ENCODE peak calls at places on chromosomes 11 and 22, in six cellular contexts. D is psoas muscle, Z is tibial artery, H is neural progenitor cell, V is cardiac fibroblast, J is right lobe of liver. O is an unnamed sample.

GRCh38 chr11:72278911-72279310 is 34.9 kb upstream of the PHOX2A start:
- DNase-seq in J (no peak), V (peak), H (no peak), D (no peak), Z (no peak), O (no peak)

GRCh38 chr11:126419801-126420729 is 64.6 kb downstream of the ST3GAL4 start:
- DNase-seq in D (no peak), V (peak), J (no peak), H (no peak), Z (no peak), O (peak)

GRCh38 chr11:61973603-61974162 is 6.2 kb upstream of the FTH1 start:
- DNase-seq in Z (peak), H (peak), J (no peak), V (peak), D (no peak), O (no peak)

GRCh38 chr22:36238348-36239149 is 778 bp downstream of the APOL2 start:
- DNase-seq in H (no peak), D (peak), J (no peak), Z (no peak), V (peak), O (no peak)

GRCh38 chr11:122691751-122692150 is 36.2 kb downstream of the UBASH3B start:
- DNase-seq in J (no peak), V (no peak), D (no peak), Z (no peak), H (peak), O (no peak)

GRCh38 chr22:33519974-33520903 is 400.0 kb downstream of the LARGE1 start:
- DNase-seq in Z (no peak), V (no peak), H (no peak), D (no peak), J (no peak), O (no peak)

GRCh38 chr11:120568572-120569307 is 57.2 kb downstream of the GRIK4 start:
- DNase-seq in V (no peak), Z (no peak), J (no peak), D (no peak), H (no peak), O (no peak)

GRCh38 chr11:34567733-34568132 is 53.2 kb upstream of the EHF start:
- DNase-seq in H (no peak), D (no peak), J (no peak), V (no peak), Z (no peak), O (no peak)

GRCh38 chr11:100484948-100485347 is 202.1 kb upstream of the ARHGAP42 start:
- DNase-seq in V (no peak), Z (no peak), H (no peak), J (no peak), D (no peak), O (no peak)

DNA sequence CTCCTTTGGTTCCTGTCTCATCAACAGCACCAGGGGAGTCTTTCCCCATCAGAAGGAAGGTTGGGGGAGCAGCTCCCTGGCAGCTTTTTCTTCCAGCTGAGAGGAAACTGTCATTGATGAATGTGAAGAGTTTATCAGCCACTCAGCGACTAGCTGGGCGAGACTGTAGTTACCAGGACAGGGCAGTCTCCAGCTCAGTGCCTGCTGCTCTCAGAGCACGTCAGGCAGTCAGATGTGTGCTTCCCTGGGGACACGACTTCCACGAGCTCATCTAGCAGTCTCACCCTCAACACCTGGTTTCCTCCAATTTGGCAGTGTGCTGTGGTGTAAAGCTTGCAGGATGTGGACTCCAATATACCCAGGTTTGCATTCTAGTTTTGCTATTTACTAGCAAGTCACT is 12.5 kb upstream of the C1QTNF4 start:
- DNase-seq in D (no peak), H (no peak), V (peak), Z (peak), J (no peak), O (peak)
- H3K4me3 ChIP-seq in D (no peak), H (no peak), V (no peak), Z (no peak), J (no peak), O (no peak)

GRCh38 chr22:39559456-39560105 is 11.0 kb upstream of the CACNA1I start:
- DNase-seq in H (peak), J (no peak), V (no peak), Z (no peak), D (no peak), O (no peak)
- TF ChIP-seq CTCF in H (peak), J (peak), V (peak), Z (no peak), D (no peak), O (peak)

DNA sequence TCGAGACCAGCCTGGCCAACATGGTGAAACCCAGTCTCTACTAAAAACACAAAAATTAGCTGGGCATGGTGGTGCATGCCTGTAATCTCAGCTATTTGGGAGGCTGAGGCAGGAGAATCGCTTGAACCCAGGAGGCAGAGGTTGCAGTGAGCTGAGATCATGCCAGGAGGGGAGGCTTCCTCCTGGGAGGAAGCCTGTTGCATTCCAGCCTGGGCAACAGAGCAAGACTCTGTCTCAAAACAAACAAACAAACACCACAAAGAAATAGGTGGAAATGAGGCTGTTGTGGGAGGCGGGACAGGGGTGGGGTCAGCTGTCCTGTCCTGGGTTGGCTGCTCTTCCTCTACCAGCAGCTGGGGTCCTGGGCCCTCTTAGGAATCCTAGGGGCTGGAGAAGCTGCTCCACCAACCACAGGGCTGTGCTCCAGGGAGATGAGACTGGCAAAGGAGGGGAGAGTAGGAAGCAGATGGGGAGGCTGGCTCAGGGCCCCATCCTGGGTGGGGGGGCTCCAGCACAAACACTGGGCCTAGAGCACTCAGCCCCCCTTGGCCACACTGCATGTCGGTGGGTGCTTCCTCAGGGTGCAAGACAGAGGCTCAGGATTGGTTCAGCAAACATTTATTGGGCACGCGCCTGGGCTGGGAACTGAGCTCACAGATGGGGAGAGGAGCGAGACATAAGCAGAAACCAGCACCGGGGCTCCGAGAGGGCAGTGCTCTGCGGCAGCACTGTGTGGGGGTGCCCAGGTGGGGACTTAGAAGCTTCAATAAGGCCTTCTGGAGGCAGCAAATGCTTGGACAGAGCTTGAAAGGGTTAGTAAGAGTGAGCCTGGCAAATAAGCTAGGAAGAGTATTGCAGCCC is 11.9 kb upstream of the EHD1 start:
- DNase-seq in Z (no peak), V (no peak), J (no peak), D (no peak), H (no peak), O (no peak)
- H3K4me3 ChIP-seq in Z (no peak), V (no peak), J (peak), D (no peak), H (no peak), O (no peak)

GRCh38 chr11:70381872-70382842 is 16.2 kb upstream of the CTTN start:
- DNase-seq in J (no peak), Z (no peak), H (no peak), V (peak), D (no peak), O (peak)
- TF ChIP-seq CTCF in J (no peak), Z (no peak), H (no peak), V (peak), D (no peak), O (peak)

DNA sequence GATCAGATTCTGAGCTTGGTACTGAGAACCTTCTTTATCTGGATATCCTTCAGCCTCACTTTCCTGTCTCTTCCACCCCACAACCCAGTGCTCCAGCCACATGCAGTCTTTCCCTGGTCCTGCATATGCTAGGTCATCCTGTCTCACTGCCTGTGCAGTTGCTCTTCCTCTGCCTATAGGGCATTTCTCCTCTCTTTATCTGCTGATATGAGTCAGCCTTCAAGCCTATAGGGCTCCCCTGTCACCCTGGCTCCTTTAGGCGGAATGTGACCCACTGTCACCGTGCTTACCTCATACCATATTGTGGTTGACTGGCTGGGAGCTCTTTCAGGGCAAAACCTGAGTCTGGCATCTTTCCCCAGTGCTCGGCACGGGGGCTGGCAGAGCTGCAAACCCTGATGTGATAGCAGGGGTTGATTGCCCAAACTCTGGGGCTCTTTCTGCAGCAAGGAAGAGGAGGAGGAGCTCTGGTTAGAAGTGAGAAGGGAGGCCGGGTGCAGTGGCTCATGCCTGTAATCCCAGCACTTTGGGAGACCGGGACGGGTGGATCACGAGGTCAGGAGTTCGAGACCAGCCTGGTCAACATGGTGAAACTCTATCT is 26.3 kb downstream of the MEI1 start:
- DNase-seq in D (no peak), H (no peak), V (no peak), J (no peak), Z (no peak), O (peak)
- H3K4me3 ChIP-seq in D (no peak), H (no peak), V (no peak), J (no peak), Z (no peak), O (no peak)

DNA sequence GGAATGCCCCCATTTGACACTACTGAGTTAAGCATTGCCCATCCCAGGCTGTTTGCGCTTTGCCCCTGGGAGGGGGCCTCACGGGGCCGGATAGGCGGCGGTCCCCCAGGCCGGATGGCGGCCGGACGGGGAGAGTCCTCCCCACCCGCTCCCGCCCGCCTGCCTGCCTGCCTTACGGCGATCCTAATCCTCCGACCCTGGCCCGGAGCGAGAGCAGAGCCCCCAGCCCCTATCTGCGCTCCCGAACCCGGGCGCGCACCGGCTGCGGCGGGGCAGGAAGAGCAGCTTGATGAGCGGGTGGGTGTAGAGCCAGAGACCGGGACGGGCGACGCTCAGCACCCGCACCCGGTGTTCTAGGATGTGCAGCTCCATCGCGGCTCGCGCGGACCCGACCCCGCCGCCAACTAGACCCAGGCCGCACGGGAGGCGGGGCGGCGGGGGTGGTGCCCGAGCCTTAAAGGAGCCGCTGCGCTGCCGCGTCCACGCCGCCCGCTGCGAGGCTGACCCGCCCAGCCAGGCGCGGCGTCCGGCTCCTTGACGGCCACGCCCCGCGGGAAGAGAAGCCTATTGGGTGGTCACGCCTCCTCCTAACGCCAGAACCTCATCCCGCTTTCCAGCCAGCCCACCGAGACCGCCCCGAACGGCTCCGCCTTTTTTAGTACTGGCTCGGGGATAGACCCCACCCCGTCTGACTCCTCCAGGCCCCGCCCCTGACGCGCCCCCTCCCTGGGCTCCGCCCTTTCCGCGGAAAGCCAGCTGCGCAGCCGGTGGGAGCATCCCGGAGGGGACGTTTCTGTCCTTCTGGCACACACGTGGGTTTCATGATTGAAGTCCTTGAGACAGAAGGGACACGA is at the start of gene CASTOR1:
- DNase-seq in H (peak), J (peak), Z (peak), D (peak), V (peak), O (peak)
- TF ChIP-seq CTCF in H (no peak), J (no peak), Z (peak), D (no peak), V (no peak), O (no peak)

DNA sequence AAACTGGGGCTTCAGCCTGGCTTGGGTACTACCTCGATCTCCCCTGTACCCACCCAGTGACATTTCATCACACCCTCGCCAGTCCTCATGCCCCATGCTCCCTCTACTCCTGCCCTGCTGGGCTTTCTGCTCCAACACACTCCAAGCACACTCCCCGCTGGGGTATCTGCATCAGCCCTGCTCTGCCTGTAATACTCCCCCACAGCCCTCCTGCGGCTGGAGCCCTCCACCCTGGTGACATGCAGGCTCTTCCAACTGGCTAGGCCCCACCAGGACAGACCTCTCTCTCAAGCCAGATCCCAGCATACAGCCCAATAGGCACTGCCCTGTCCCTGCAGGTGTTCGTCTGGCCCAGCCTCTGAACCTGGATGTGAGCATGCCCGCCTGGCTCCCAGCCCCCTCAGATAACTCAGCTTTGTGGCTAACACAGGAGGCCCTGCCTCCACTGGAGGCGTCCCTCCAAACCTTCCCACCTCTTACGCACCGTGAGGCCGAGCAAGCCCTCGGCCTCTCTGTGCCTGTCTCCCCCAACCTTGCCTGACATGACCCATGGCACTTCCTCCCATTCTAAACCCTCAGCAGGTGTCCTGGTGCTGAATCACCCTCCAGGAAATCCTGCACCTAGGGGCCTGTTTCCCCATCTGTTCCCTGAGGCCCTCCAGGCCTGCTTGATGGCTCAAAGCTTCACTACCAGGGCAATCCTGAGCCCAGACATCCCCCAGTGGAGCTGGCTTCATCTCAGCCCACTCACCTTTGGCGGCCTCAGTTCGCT is 33.5 kb upstream of the TXNRD2 start:
- DNase-seq in D (no peak), V (peak), H (no peak), J (no peak), Z (no peak), O (no peak)
- H3K4me3 ChIP-seq in D (no peak), V (no peak), H (no peak), J (no peak), Z (no peak), O (no peak)

GRCh38 chr11:27717801-27718229 is 17.6 kb upstream of the BDNF start:
- DNase-seq in J (no peak), D (no peak), H (peak), V (peak), Z (no peak), O (no peak)

GRCh38 chr11:27716850-27717249 is 16.6 kb upstream of the BDNF start:
- DNase-seq in J (no peak), V (peak), H (peak), D (no peak), Z (no peak), O (no peak)

GRCh38 chr11:27716216-27716615 is 16.0 kb upstream of the BDNF start:
- DNase-seq in J (no peak), H (no peak), V (no peak), D (no peak), Z (no peak), O (no peak)

GRCh38 chr11:27718346-27718852 is 18.1 kb upstream of the BDNF start:
- DNase-seq in V (peak), J (no peak), D (no peak), H (peak), Z (peak), O (peak)

DNA sequence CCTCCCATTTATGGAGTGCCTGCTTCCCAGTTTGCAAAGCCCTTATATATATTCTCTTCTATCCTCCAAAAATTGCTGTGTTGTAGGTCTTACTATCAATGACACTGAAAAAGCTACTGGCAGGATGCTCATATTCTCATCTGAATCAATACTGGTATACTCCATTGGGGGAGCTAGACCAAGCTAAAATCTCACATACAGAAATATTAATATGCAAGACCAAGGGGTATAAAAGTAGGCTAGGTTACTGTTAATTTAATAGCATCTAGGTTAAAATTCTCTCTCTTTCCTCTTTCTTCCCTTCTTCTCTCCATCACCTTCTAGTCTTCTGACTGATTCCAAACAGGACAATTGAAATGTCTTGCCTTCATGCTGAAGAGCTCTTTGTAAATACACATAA is 17.1 kb upstream of the BDNF start:
- DNase-seq in D (no peak), H (no peak), J (no peak), Z (no peak), V (peak), O (no peak)
- TF ChIP-seq CTCF in D (peak), H (peak), J (no peak), Z (no peak), V (peak), O (peak)

GRCh38 chr11:64018310-64018709 is 17.4 kb upstream of the FLRT1 start:
- DNase-seq in D (no peak), V (no peak), Z (no peak), J (no peak), H (no peak), O (no peak)

GRCh38 chr11:64023731-64024710 is 11.7 kb upstream of the FLRT1 start:
- DNase-seq in Z (no peak), V (no peak), D (no peak), J (no peak), H (no peak), O (no peak)

GRCh38 chr11:64019106-64020031 is 16.4 kb upstream of the FLRT1 start:
- DNase-seq in D (no peak), Z (no peak), H (no peak), J (no peak), V (no peak), O (no peak)

GRCh38 chr11:64022125-64022784 is 13.5 kb upstream of the FLRT1 start:
- DNase-seq in V (no peak), D (no peak), J (no peak), H (no peak), Z (no peak), O (no peak)

DNA sequence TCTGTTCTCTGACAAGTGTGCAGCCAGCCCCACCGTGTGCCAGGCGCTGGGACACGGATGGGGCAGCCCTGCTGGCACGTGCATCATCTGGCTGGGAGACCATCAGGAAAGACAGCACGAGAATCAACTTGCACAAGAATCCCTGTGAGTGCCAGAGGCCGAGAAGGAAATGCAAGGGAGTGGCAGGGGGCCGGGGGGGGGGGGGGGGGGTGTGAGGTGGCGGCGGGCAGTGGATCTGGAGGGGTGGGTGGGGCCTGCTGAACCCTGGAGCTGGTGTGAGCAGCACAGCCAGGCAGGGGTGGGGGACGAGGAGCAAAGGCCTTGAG is 14.0 kb upstream of the FLRT1 start:
- DNase-seq in V (no peak), Z (no peak), D (no peak), J (no peak), H (peak), O (no peak)
- H3K4me3 ChIP-seq in V (no peak), Z (no peak), D (no peak), J (no peak), H (no peak), O (no peak)

GRCh38 chr11:69122642-69123431 is 32.9 kb upstream of the SMIM38 start:
- DNase-seq in Z (peak), V (peak), J (peak), D (peak), H (peak), O (peak)
- TF ChIP-seq CTCF in Z (no peak), V (no peak), J (no peak), D (no peak), H (no peak), O (no peak)

O was measured in brain microvascular endothelial cell.